ENCODE peak calls at places on chromosome 14, in ten cellular contexts. Q is GM06990; M is cardiac muscle cell; Z is mammary epithelial cell; R is naive thymus-derived CD4-positive, alpha-beta T cell; F is esophagus squamous epithelium; W is GM23338; Y is body of pancreas; S is HepG2; X is lung. H is an unnamed sample.
A peak's percentile ranks its signal among the peaks of the same experiment; 100 is the strongest.

GRCh38 chr14:89489796-89490506 is 72.9 kb upstream of the FOXN3 start:
- DNase-seq in M (peak; percentile 17), S (no peak), Q (no peak), W (no peak), Z (no peak), R (no peak), F (no peak), X (no peak), Y (no peak), H (no peak)

GRCh38 chr14:20688167-20688839 is at the start of gene ANG:
- DNase-seq in Y (no peak), W (no peak), R (no peak), M (no peak), F (no peak), X (no peak), Q (no peak), S (peak; percentile 58), Z (no peak), H (no peak)

GRCh38 chr14:93234798-93235197 is 27.7 kb downstream of the UBR7 start:
- DNase-seq in Z (peak; percentile 79), F (no peak), W (no peak), X (no peak), Y (peak; percentile 19), M (peak; percentile 52), R (no peak), S (no peak), Q (no peak), H (peak; percentile 95)

GRCh38 chr14:61153914-61154545 is 127.1 kb downstream of the TMEM30B start:
- DNase-seq in R (no peak), Z (no peak), M (no peak), W (no peak), F (no peak), Q (no peak), Y (no peak), S (no peak), X (no peak), H (no peak)

GRCh38 chr14:72128629-72129028 is 196.4 kb downstream of the RGS6 start:
- DNase-seq in X (no peak), Q (no peak), Z (no peak), S (no peak), F (no peak), R (no peak), W (no peak), Y (no peak), M (no peak), H (no peak)

GRCh38 chr14:31930493-31931225 is 146.4 kb upstream of the ARHGAP5 start:
- DNase-seq in Z (peak; percentile 58), Q (no peak), Y (no peak), W (no peak), R (no peak), F (no peak), X (no peak), S (peak; percentile 43), M (no peak), H (peak; percentile 67)

GRCh38 chr14:40268236-40268635 is 836.0 kb upstream of the FBXO33 start:
- DNase-seq in X (no peak), Q (no peak), Y (no peak), M (no peak), W (no peak), F (no peak), R (no peak), S (no peak), Z (no peak), H (no peak)

GRCh38 chr14:51806026-51806590 is 54.3 kb upstream of the GNG2 start:
- DNase-seq in S (no peak), W (no peak), Y (no peak), Q (no peak), Z (no peak), F (no peak), R (no peak), M (no peak), X (no peak), H (no peak)

GRCh38 chr14:101019541-101019940 is 116.0 kb upstream of the RTL1 start:
- DNase-seq in S (no peak), Q (no peak), W (no peak), Z (no peak), F (no peak), X (no peak), Y (no peak), M (no peak), R (no peak), H (no peak)

GRCh38 chr14:49586673-49587460 is 687 bp upstream of the RPS29 start:
- DNase-seq in Q (peak; percentile 81), Z (peak; percentile 79), R (peak; percentile 78), F (no peak), W (peak; percentile 79), S (peak; percentile 52), Y (no peak), M (peak; percentile 82), X (no peak), H (peak; percentile 76)

GRCh38 chr14:44529026-44529425 is 21.9 kb upstream of the FSCB start:
- DNase-seq in X (no peak), Q (no peak), Z (peak; percentile 8), Y (no peak), M (peak; percentile 73), F (no peak), W (no peak), S (no peak), R (no peak), H (no peak)

DNA sequence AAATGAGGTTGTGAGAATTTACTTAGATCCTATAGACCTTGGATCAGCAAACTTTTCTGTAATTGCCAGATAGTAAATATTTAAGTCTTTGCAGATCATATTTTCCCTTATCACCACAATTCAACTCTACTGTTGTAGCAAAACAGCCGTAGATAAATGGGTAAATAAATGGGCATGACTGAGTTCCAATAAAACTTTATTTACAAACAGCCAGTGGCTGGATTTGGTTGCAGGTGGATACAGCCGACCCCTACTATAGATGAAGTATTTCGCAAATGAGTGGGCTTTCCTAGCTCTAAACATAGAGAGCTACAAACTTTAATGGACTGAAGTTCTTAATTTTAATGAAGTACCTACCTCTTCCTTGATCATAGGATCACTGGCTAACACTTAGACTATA is 100.7 kb downstream of the GPATCH2L start:
- DNase-seq in S (no peak), Q (no peak), Z (no peak), W (no peak), R (no peak), F (no peak), Y (no peak), M (no peak), X (no peak), H (no peak)
- H3K27me3 ChIP-seq in S (no peaks in the 10 kb centered on the region), Q (no peaks in the 10 kb centered on the region), Z (no peaks in the 10 kb centered on the region), W (no peaks in the 10 kb centered on the region), R (no peaks in the 10 kb centered on the region), F (no peaks in the 10 kb centered on the region), Y (no peaks in the 10 kb centered on the region), M (no peaks in the 10 kb centered on the region), X (no peaks in the 10 kb centered on the region), H (no peaks in the 10 kb centered on the region)

DNA sequence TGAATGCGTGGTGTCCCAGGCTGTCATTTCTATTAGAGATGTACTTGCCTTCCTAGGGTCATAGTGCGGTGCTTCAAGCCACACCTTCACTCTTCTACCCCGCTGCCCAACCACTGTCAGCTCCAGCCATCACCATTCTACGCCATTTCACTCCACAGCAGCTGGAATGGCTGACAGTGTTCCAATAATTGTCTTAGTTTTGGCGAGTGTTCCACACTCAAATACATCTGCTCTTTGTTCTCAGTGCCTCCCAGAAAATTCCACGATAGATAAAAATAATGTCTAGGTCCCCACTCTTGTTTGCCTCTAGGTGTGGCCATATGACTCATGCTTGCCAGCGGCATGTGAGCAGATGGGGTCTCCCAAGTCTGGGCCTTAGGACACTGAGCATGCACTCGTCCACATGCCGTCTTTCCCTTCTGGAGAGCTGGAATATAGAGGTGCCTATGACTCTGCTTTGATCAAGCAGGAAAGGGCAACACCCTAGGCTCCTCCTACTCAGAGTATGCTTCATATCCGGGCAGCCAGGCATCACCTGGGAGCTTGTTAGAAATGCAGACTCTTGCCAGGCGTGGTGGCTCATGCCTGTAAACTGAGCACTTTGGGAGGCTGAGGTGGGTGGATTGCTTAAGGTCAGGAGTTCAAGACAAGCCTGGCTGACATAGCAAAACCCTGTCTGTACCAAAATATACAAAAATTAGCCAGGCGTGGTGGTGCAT is 163.0 kb downstream of the BRMS1L start:
- DNase-seq in R (no peak), Q (no peak), M (no peak), X (no peak), F (no peak), S (no peak), W (no peak), Y (no peak), Z (peak; percentile 31), H (peak; percentile 46)
- H3K27me3 ChIP-seq in R (no peaks in the 10 kb centered on the region), Q (no peaks in the 10 kb centered on the region), M (no peaks in the 10 kb centered on the region), X (no peaks in the 10 kb centered on the region), F (no peaks in the 10 kb centered on the region), S (no peaks in the 10 kb centered on the region), W (no peaks in the 10 kb centered on the region), Y (no peaks in the 10 kb centered on the region), Z (no peaks in the 10 kb centered on the region), H (no peaks in the 10 kb centered on the region)

DNA sequence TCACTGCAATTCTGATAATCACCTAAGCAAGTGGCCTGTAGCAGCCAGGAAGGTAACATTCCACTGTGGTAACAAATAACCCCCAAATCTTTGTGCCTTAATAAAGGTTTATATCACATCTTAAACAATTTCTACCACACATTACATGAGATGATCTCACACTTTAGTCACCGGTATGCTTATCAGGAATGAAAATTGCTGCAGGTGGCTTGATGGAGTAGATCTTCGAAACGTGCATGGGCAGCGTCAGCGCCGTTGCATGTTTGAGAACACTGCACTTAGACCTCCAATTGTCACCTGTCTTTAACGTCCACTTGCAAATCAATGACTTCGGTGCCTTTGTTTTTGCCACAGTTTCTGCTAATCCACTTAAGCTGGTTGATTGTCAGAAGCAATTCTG is 477.4 kb downstream of the VRK1 start:
- DNase-seq in F (no peak), Z (no peak), Q (no peak), W (no peak), X (no peak), R (no peak), S (no peak), Y (no peak), M (no peak), H (no peak)
- H3K27me3 ChIP-seq in F (no peaks in the 10 kb centered on the region), Z (no peaks in the 10 kb centered on the region), Q (no peaks in the 10 kb centered on the region), W (no peaks in the 10 kb centered on the region), X (no peaks in the 10 kb centered on the region), R (no peaks in the 10 kb centered on the region), S (no peaks in the 10 kb centered on the region), Y (no peaks in the 10 kb centered on the region), M (no peaks in the 10 kb centered on the region), H (no peaks in the 10 kb centered on the region)

GRCh38 chr14:88310457-88310856 is 12.6 kb downstream of the KCNK10 start:
- DNase-seq in Q (no peak), S (no peak), R (no peak), Z (no peak), Y (no peak), X (no peak), W (no peak), F (no peak), M (no peak), H (no peak)

GRCh38 chr14:88300817-88301216 is 22.3 kb downstream of the KCNK10 start:
- DNase-seq in S (peak; percentile 42), R (no peak), Y (no peak), W (no peak), M (no peak), Z (no peak), F (no peak), X (no peak), Q (no peak), H (no peak)

GRCh38 chr14:88310021-88310420 is 13.0 kb downstream of the KCNK10 start:
- DNase-seq in Z (no peak), X (no peak), Q (no peak), W (no peak), S (no peak), Y (no peak), R (no peak), F (no peak), M (no peak), H (no peak)

GRCh38 chr14:88301381-88301780 is 21.7 kb downstream of the KCNK10 start:
- DNase-seq in W (no peak), X (no peak), Q (no peak), Z (no peak), M (no peak), R (no peak), Y (no peak), F (no peak), S (no peak), H (no peak)

GRCh38 chr14:88305923-88306322 is 17.1 kb downstream of the KCNK10 start:
- DNase-seq in M (no peak), Z (no peak), R (no peak), Y (no peak), Q (no peak), F (no peak), W (no peak), X (no peak), S (no peak), H (no peak)
- H3K27me3 ChIP-seq in M (peaks cover 6% of the 10 kb centered on the region), Z (no peaks in the 10 kb centered on the region), R (no peaks in the 10 kb centered on the region), Y (no peaks in the 10 kb centered on the region), Q (no peaks in the 10 kb centered on the region), F (no peaks in the 10 kb centered on the region), W (no peaks in the 10 kb centered on the region), X (no peaks in the 10 kb centered on the region), S (no peaks in the 10 kb centered on the region), H (no peaks in the 10 kb centered on the region)